ENCODE peak calls at places on chromosomes 3 and 15, in seven cellular contexts. One of them, this sample, is unnamed.
A peak's percentile ranks its signal among the peaks of the same experiment; 100 is the strongest.

GRCh38 chr3:129577356-129577755 is 29.1 kb downstream of the PLXND1 start:
- DNase-seq in stimulated activated CD8-positive, alpha-beta memory T cell treated with anti-CD3 and anti-CD28 coated beads, Interleukin-4, amount 100 ng/mL, for 4 hours: no peak
- DNase-seq in H54: no peak
- DNase-seq in CD8-positive, alpha-beta memory T cell: no peak
- DNase-seq in uterus: peak; percentile 58
- DNase-seq in amygdala: no peak
- DNase-seq in NCI-H774: no peak
- DNase-seq in this sample: no peak

GRCh38 chr3:142278451-142278850 is 53.1 kb upstream of the GK5 start:
- DNase-seq in stimulated activated CD8-positive, alpha-beta memory T cell treated with anti-CD3 and anti-CD28 coated beads, Interleukin-4, amount 100 ng/mL, for 4 hours: no peak
- DNase-seq in H54: no peak
- DNase-seq in uterus: no peak
- DNase-seq in amygdala: no peak
- DNase-seq in CD8-positive, alpha-beta memory T cell: no peak
- DNase-seq in NCI-H774: no peak
- DNase-seq in this sample: no peak

GRCh38 chr3:111572061-111572460 is 23.1 kb downstream of the ZBED2 start:
- DNase-seq in H54: no peak
- DNase-seq in amygdala: no peak
- DNase-seq in uterus: no peak
- DNase-seq in NCI-H774: no peak
- DNase-seq in stimulated activated CD8-positive, alpha-beta memory T cell treated with anti-CD3 and anti-CD28 coated beads, Interleukin-4, amount 100 ng/mL, for 4 hours: no peak
- DNase-seq in CD8-positive, alpha-beta memory T cell: peak; percentile 51
- DNase-seq in this sample: no peak

GRCh38 chr3:156769661-156770654 is 56.2 kb upstream of the LEKR1 start:
- DNase-seq in H54: no peak
- DNase-seq in amygdala: no peak
- DNase-seq in stimulated activated CD8-positive, alpha-beta memory T cell treated with anti-CD3 and anti-CD28 coated beads, Interleukin-4, amount 100 ng/mL, for 4 hours: no peak
- DNase-seq in uterus: no peak
- DNase-seq in CD8-positive, alpha-beta memory T cell: no peak
- DNase-seq in NCI-H774: no peak
- DNase-seq in this sample: no peak

GRCh38 chr3:112884678-112885290 is 38.1 kb upstream of the CD200R1L start:
- DNase-seq in CD8-positive, alpha-beta memory T cell: no peak
- DNase-seq in stimulated activated CD8-positive, alpha-beta memory T cell treated with anti-CD3 and anti-CD28 coated beads, Interleukin-4, amount 100 ng/mL, for 4 hours: no peak
- DNase-seq in H54: no peak
- DNase-seq in amygdala: no peak
- DNase-seq in uterus: no peak
- DNase-seq in NCI-H774: no peak
- DNase-seq in this sample: no peak

GRCh38 chr3:124442463-124442862 is 287.8 kb upstream of the UMPS start:
- DNase-seq in CD8-positive, alpha-beta memory T cell: no peak
- DNase-seq in NCI-H774: no peak
- DNase-seq in amygdala: no peak
- DNase-seq in H54: peak; percentile 5
- DNase-seq in stimulated activated CD8-positive, alpha-beta memory T cell treated with anti-CD3 and anti-CD28 coated beads, Interleukin-4, amount 100 ng/mL, for 4 hours: no peak
- DNase-seq in uterus: no peak
- DNase-seq in this sample: no peak

GRCh38 chr3:30597131-30597768 is 9.2 kb upstream of the TGFBR2 start:
- DNase-seq in H54: no peak
- DNase-seq in stimulated activated CD8-positive, alpha-beta memory T cell treated with anti-CD3 and anti-CD28 coated beads, Interleukin-4, amount 100 ng/mL, for 4 hours: no peak
- DNase-seq in amygdala: no peak
- DNase-seq in uterus: no peak
- DNase-seq in NCI-H774: no peak
- DNase-seq in CD8-positive, alpha-beta memory T cell: no peak
- DNase-seq in this sample: no peak

GRCh38 chr3:14770591-14770990 is 48.2 kb upstream of the FGD5 start:
- DNase-seq in CD8-positive, alpha-beta memory T cell: no peak
- DNase-seq in amygdala: no peak
- DNase-seq in H54: no peak
- DNase-seq in NCI-H774: no peak
- DNase-seq in stimulated activated CD8-positive, alpha-beta memory T cell treated with anti-CD3 and anti-CD28 coated beads, Interleukin-4, amount 100 ng/mL, for 4 hours: no peak
- DNase-seq in uterus: no peak
- DNase-seq in this sample: no peak

GRCh38 chr15:92954578-92954977 is 54.5 kb downstream of the CHD2 start:
- DNase-seq in H54: no peak
- DNase-seq in CD8-positive, alpha-beta memory T cell: no peak
- DNase-seq in stimulated activated CD8-positive, alpha-beta memory T cell treated with anti-CD3 and anti-CD28 coated beads, Interleukin-4, amount 100 ng/mL, for 4 hours: no peak
- DNase-seq in NCI-H774: no peak
- DNase-seq in amygdala: no peak
- DNase-seq in uterus: no peak
- DNase-seq in this sample: no peak

GRCh38 chr3:40437893-40438292 is 19.2 kb upstream of the RPL14 start:
- DNase-seq in NCI-H774: no peak
- DNase-seq in amygdala: no peak
- DNase-seq in CD8-positive, alpha-beta memory T cell: no peak
- DNase-seq in uterus: no peak
- DNase-seq in H54: no peak
- DNase-seq in stimulated activated CD8-positive, alpha-beta memory T cell treated with anti-CD3 and anti-CD28 coated beads, Interleukin-4, amount 100 ng/mL, for 4 hours: no peak
- DNase-seq in this sample: no peak

GRCh38 chr3:131795382-131796085 is 239.3 kb downstream of the CPNE4 start:
- DNase-seq in uterus: no peak
- DNase-seq in amygdala: no peak
- DNase-seq in H54: no peak
- DNase-seq in stimulated activated CD8-positive, alpha-beta memory T cell treated with anti-CD3 and anti-CD28 coated beads, Interleukin-4, amount 100 ng/mL, for 4 hours: no peak
- DNase-seq in CD8-positive, alpha-beta memory T cell: no peak
- DNase-seq in NCI-H774: no peak
- DNase-seq in this sample: no peak

GRCh38 chr3:64049136-64049535 is 25.8 kb upstream of the PSMD6 start:
- DNase-seq in H54: no peak
- DNase-seq in stimulated activated CD8-positive, alpha-beta memory T cell treated with anti-CD3 and anti-CD28 coated beads, Interleukin-4, amount 100 ng/mL, for 4 hours: no peak
- DNase-seq in amygdala: no peak
- DNase-seq in uterus: no peak
- DNase-seq in NCI-H774: no peak
- DNase-seq in CD8-positive, alpha-beta memory T cell: no peak
- DNase-seq in this sample: no peak

This sample was measured in substantia nigra.